ENCODE peak calls at places on chromosomes 2 and 18, in four cellular contexts. J, N, B and M are unnamed samples.

GRCh38 chr2:190809876-190810525 is 70.6 kb upstream of the GLS start:
- DNase-seq in J (no peak), N (no peak), B (no peak), M (no peak)

GRCh38 chr2:230155359-230155758 is 64.4 kb downstream of the SP110 start:
- DNase-seq in J (no peak), N (no peak), B (no peak), M (no peak)

GRCh38 chr2:152761171-152761570 is 42.8 kb downstream of the ARL6IP6 start:
- DNase-seq in J (no peak), N (no peak), B (no peak), M (no peak)

GRCh38 chr2:101307950-101308431 is 510 bp downstream of the RNF149 start:
- DNase-seq in J (no peak), N (no peak), B (peak), M (no peak)

GRCh38 chr18:55078289-55078916 is 119.1 kb upstream of the CCDC68 start:
- DNase-seq in J (no peak), N (no peak), B (no peak), M (peak)

GRCh38 chr2:172480301-172481218 is 53.2 kb downstream of the ITGA6 start:
- DNase-seq in J (no peak), N (peak), B (no peak), M (peak)

GRCh38 chr2:226694142-226694541 is 105.5 kb downstream of the IRS1 start:
- DNase-seq in J (no peak), N (no peak), B (no peak), M (no peak)

GRCh38 chr2:152602750-152603149 is 114.5 kb downstream of the PRPF40A start:
- DNase-seq in J (no peak), N (peak), B (no peak), M (no peak)

GRCh38 chr18:475202-475624 is 25.3 kb downstream of the COLEC12 start:
- DNase-seq in J (no peak), N (peak), B (no peak), M (peak)

GRCh38 chr2:207283356-207283755 is 117.6 kb upstream of the KLF7 start:
- DNase-seq in J (no peak), N (no peak), B (no peak), M (peak)

DNA sequence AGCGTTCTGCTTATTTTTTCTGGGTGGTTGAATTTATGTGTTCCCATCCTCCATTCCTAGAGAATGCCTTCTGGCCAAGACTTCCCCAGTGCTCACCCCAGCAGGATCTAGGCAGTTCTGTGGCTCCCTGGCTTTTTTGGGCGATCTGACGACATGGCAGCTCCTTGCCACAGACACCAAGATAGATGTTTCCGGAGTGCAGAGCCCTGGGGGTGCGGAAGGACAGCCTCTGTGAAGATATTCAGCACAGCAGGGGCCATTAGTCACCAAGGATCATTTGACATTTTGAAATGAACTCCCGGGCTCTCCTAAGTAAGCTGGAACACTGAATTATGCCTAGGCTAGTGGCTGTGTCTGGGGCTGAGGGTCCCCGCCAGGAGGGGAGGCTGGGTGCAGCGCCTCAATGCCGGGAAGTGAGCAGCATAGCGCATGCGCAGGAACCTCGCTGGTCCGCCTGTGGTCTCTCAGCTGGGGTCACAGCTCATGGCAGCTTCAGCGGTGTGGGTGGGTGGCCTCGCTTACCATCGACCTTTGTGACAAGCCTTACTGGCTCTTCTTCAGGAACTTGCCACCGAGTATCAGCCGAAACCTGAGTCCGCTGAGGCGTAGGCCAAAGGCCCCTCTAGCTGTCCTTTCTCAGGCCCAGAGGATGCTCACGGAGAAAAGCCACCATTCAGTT is 60.3 kb downstream of the MEX3C start:
- DNase-seq in J (no peak), N (no peak), B (no peak), M (no peak)
- TF ChIP-seq POLR2AphosphoS5 in J (no peak), N (no peak), B (no peak), M (no peak)

GRCh38 chr18:24862225-24862893 is 401.9 kb downstream of the HRH4 start:
- DNase-seq in J (no peak), N (no peak), B (peak), M (peak)
- TF ChIP-seq JUN in J (no peak), N (no peak), B (no peak), M (no peak)

DNA sequence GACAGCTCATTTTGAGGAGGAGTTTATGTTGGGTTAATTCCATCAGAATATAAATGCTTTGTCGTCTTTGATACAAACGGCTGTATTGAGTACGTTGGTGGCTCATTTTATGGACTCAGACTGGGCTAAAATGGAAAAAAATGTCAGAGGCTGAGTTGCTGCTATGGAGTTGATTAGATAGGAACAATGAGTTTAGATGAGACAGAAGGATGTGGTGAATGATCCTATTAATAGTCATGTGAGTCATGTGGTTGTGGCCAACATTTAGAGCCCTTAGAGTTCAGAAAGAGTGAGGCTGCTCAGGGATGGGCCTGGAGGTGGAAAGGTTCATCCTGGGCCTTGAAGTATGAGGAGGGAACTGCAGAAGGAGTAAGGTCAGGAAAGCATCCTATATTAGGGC is 434.2 kb downstream of the MEIS1 start:
- DNase-seq in J (no peak), N (no peak), B (no peak), M (peak)
- TF ChIP-seq MAX in J (no peak), N (no peak), B (no peak), M (no peak)

GRCh38 chr18:35470440-35470839 is 27.3 kb downstream of the INO80C start:
- DNase-seq in J (no peak), N (no peak), B (no peak), M (peak)
- TF ChIP-seq POLR2AphosphoS5 in J (no peak), N (no peak), B (no peak), M (no peak)

GRCh38 chr2:45496869-45497268 is 114.2 kb downstream of the SRBD1 start:
- DNase-seq in J (no peak), N (no peak), B (no peak), M (no peak)

GRCh38 chr2:45494978-45495293 is 116.1 kb downstream of the SRBD1 start:
- DNase-seq in J (no peak), N (no peak), B (no peak), M (no peak)

GRCh38 chr2:45498661-45499550 is 112.2 kb downstream of the SRBD1 start:
- DNase-seq in J (no peak), N (no peak), B (no peak), M (no peak)

GRCh38 chr2:45497355-45497754 is 113.7 kb downstream of the SRBD1 start:
- DNase-seq in J (no peak), N (no peak), B (no peak), M (no peak)

DNA sequence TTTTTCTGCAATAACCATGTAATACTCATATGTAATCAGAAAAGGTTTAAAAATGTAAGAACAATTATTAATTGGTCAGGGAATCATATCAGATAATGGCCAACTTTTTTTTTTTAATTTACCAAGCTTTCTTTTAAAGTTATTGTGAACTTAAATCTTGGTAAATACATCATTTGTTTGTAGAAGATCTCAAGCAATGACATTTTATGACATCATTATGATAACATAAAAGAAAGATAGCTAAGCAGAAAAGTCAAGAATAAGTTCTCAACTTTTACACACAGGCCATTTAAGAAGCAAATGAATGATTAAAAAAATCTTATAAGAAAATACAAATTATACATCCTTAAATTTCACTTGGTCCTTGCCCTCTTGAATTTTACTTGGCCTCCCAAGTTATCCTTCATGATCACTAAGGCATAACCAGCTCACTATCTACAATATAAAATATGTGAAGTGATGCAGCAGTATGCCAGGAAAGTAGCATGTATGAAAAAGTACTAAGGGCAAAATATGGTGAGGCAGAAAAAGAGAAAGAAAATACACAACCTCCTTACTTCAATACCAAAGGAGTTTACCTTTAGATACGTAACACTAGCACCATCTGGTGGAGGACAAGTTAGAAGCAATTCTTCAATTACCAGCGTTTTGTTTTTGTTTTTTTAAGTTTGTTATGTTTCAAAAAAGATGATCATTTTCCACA is 116.6 kb downstream of the SRBD1 start:
- DNase-seq in J (peak), N (peak), B (no peak), M (peak)
- TF ChIP-seq JUN in J (no peak), N (no peak), B (no peak), M (no peak)

GRCh38 chr2:73708527-73708926 is 28.6 kb downstream of the TPRKB start:
- DNase-seq in J (no peak), N (no peak), B (no peak), M (no peak)
- TF ChIP-seq MAX in J (no peak), N (no peak), B (no peak), M (no peak)

DNA sequence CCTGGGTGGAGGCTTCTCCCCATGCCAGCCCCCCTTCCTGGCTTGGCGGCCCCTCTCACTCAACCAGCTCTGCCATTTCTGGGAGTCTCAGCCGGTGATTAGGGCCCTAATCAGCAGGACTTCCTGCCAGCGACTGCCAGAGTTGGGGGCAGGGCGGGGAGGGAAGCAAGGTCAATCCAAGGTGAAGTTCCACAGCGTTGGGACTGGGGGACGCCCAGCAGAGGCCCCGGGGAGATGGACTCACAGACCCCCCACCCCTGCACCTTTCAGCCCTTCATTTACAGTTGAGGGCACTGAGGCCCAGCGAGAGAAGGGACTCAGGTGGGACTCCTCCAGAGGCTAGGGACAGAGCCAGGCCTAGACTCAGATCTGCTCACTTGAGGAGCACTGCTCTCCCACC is 65.3 kb downstream of the TNS1 start:
- DNase-seq in J (no peak), N (no peak), B (no peak), M (peak)
- TF ChIP-seq POLR2AphosphoS5 in J (no peak), N (no peak), B (no peak), M (peak)

GRCh38 chr2:232781765-232782164 is 5.4 kb upstream of the KCNJ13 start:
- DNase-seq in J (no peak), N (peak), B (no peak), M (peak)
- TF ChIP-seq JUN in J (no peak), N (no peak), B (no peak), M (no peak)

GRCh38 chr2:28055325-28055970 is 164.9 kb downstream of the BABAM2 start:
- DNase-seq in J (no peak), N (no peak), B (no peak), M (peak)
- TF ChIP-seq MAX in J (no peak), N (no peak), B (no peak), M (no peak)